ENCODE peak calls at places on chromosome 16, in ten cellular contexts. B is nucleus accumbens; H is iPS DF 6.9; U is T-helper 2 cell; F is GM12878; C is prostate gland; M is left kidney; P is stimulated activated CD8-positive, alpha-beta memory T cell treated with anti-CD3 and anti-CD28 coated beads, Interleukin-4, amount 100 ng/mL, for 1 hour; Y is head of caudate nucleus; I is RCC 7860. W is an unnamed sample.

GRCh38 chr16:63921737-63922136 is 1200.1 kb downstream of the CDH11 start:
- DNase-seq in Y (no peak), B (no peak), U (no peak), M (no peak), C (no peak), H (no peak), F (no peak), I (no peak), P (no peak), W (no peak)

GRCh38 chr16:73152731-73153130 is 104.8 kb upstream of the ZFHX3 start:
- DNase-seq in M (peak), P (no peak), I (no peak), H (no peak), Y (no peak), C (no peak), F (no peak), U (no peak), B (no peak), W (no peak)

GRCh38 chr16:67862623-67863583 is 9.9 kb upstream of the EDC4 start:
- DNase-seq in U (no peak), H (no peak), Y (no peak), B (no peak), I (no peak), F (no peak), P (no peak), M (no peak), C (no peak), W (no peak)

GRCh38 chr16:65825191-65825856 is 541.2 kb upstream of the CDH5 start:
- DNase-seq in B (no peak), P (no peak), C (no peak), Y (no peak), H (no peak), U (no peak), M (no peak), I (no peak), F (no peak), W (no peak)

GRCh38 chr16:4533490-4533889 is 5.1 kb downstream of the CDIP1 start:
- DNase-seq in B (no peak), P (no peak), F (no peak), C (no peak), Y (no peak), I (no peak), U (no peak), M (no peak), H (no peak), W (no peak)

GRCh38 chr16:80948886-80949502 is 57.7 kb downstream of the CMC2 start:
- DNase-seq in B (peak), C (no peak), F (no peak), U (no peak), I (no peak), H (no peak), Y (peak), P (no peak), M (peak), W (no peak)

GRCh38 chr16:23348579-23349469 is 46.7 kb downstream of the SCNN1B start:
- DNase-seq in F (no peak), C (no peak), Y (no peak), P (no peak), M (peak), H (peak), I (no peak), B (no peak), U (no peak), W (no peak)

GRCh38 chr16:50839920-50840729 is 98.2 kb downstream of the CYLD start:
- DNase-seq in I (no peak), M (no peak), H (no peak), P (no peak), U (no peak), B (no peak), F (no peak), C (no peak), Y (no peak), W (no peak)

GRCh38 chr16:70160821-70161220 is 12.8 kb upstream of the CLEC18C start:
- DNase-seq in Y (no peak), B (no peak), P (no peak), I (no peak), M (no peak), C (peak), F (no peak), U (no peak), H (no peak), W (peak)

GRCh38 chr16:82761236-82761635 is 134.5 kb downstream of the CDH13 start:
- DNase-seq in H (no peak), P (no peak), F (no peak), Y (no peak), I (no peak), B (no peak), U (no peak), C (peak), M (no peak), W (no peak)

GRCh38 chr16:13012591-13012990 is 111.2 kb downstream of the SHISA9 start:
- DNase-seq in M (peak), B (no peak), I (no peak), H (no peak), C (no peak), P (no peak), U (no peak), Y (no peak), F (no peak), W (no peak)

GRCh38 chr16:66236301-66236700 is 130.2 kb upstream of the CDH5 start:
- DNase-seq in P (no peak), I (no peak), Y (no peak), C (no peak), B (no peak), U (no peak), H (no peak), F (no peak), M (no peak), W (no peak)

GRCh38 chr16:25065899-25066298 is 45.6 kb upstream of the LCMT1 start:
- DNase-seq in I (no peak), U (no peak), M (no peak), C (no peak), P (no peak), H (no peak), Y (no peak), B (no peak), F (no peak), W (no peak)

GRCh38 chr16:67504190-67505021 is 21.1 kb upstream of the AGRP start:
- DNase-seq in H (no peak), M (no peak), Y (no peak), U (no peak), P (no peak), B (no peak), F (no peak), C (no peak), I (peak), W (peak)

GRCh38 chr16:72099377-72099818 is 5.8 kb downstream of the DHX38 start:
- DNase-seq in U (no peak), C (no peak), H (peak), P (no peak), M (peak), F (peak), Y (peak), I (peak), B (peak), W (no peak)

GRCh38 chr16:2818278-2818876 is 1.3 kb downstream of the PRSS21 start:
- DNase-seq in C (no peak), M (no peak), H (no peak), F (no peak), B (no peak), U (no peak), Y (no peak), I (no peak), P (no peak), W (peak)

GRCh38 chr16:58306327-58306726 is 11.5 kb upstream of the PRSS54 start:
- DNase-seq in U (peak), C (no peak), B (no peak), M (peak), H (peak), P (no peak), Y (no peak), I (no peak), F (no peak), W (no peak)

GRCh38 chr16:56609463-56609921 is 1.1 kb downstream of the MT2A start:
- DNase-seq in I (peak), Y (peak), M (peak), B (peak), U (peak), F (peak), C (peak), H (no peak), P (peak), W (peak)

GRCh38 chr16:5523794-5524193 is 426.2 kb upstream of the EEF2KMT start:
- DNase-seq in B (no peak), H (no peak), Y (no peak), P (no peak), U (no peak), M (peak), F (no peak), C (no peak), I (no peak), W (no peak)